ENCODE peak calls at places on chromosome 1, in eight cellular contexts. O, H, C, J, N, F, Z and X are unnamed samples.

GRCh38 chr1:45864124-45864721 is 60.8 kb downstream of the MAST2 start:
- DNase-seq in J (no peak), H (no peak), N (no peak), Z (no peak), O (no peak), C (no peak), F (no peak), X (no peak)

GRCh38 chr1:84758968-84759491 is 68.8 kb upstream of the SSX2IP start:
- DNase-seq in C (no peak), F (no peak), J (peak; percentile 9), Z (peak; percentile 53), H (no peak), N (no peak), O (no peak), X (peak; percentile 34)

GRCh38 chr1:226624526-226624925 is 76.0 kb downstream of the STUM start:
- DNase-seq in C (no peak), J (no peak), O (no peak), H (no peak), Z (peak; percentile 46), F (no peak), N (peak; percentile 21), X (no peak)

GRCh38 chr1:17259233-17259873 is 10.5 kb downstream of the PADI3 start:
- DNase-seq in N (no peak), H (no peak), F (no peak), J (no peak), C (no peak), O (no peak), Z (peak; percentile 63), X (no peak)

GRCh38 chr1:40232444-40232843 is 15.3 kb upstream of the TMCO2 start:
- DNase-seq in F (no peak), C (no peak), O (no peak), H (peak; percentile 17), N (no peak), Z (no peak), J (no peak), X (no peak)

GRCh38 chr1:6280761-6281451 is 20.0 kb upstream of the GPR153 start:
- DNase-seq in H (no peak), O (no peak), F (no peak), N (no peak), Z (no peak), J (no peak), C (no peak), X (no peak)

GRCh38 chr1:42380617-42381423 is at the start of gene RIMKLA:
- DNase-seq in Z (peak; percentile 6), O (peak; percentile 74), J (no peak), N (peak; percentile 50), C (no peak), F (peak; percentile 58), H (no peak), X (peak; percentile 61)

GRCh38 chr1:207897188-207897587 is 13.7 kb downstream of the CD34 start:
- DNase-seq in O (no peak), H (no peak), F (no peak), C (no peak), Z (no peak), N (no peak), J (no peak), X (no peak)

DNA sequence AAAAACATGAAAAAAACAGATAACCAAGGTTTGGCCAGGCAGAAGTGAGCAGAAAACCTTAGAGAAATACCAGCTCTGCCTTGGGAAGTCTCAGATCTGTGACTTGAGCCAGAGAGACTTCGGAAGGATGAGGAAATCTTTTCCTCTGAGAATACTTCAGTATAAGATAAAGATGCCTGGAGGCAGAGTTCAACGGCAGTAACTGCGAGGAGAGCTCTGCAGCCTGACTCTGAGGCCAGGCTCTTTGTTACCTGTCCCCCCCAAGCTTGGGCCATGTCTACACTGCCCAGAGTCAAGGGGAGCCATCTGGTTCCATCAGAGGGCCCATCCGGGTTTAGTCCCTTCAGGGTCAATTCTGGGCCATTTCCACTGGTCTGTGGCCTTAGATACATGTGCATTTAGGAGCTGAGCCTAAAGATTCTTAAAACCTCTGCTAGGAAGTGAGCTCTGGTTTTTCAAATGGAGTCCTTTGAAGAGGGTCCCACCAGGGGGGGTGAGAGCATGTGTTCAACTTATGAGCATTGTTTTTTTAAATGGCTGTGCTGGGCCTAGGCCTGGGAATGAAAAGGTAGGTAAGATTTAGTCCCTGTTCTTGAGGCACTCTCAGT is 8.7 kb downstream of the KIRREL1 start:
- DNase-seq in Z (peak; percentile 51), H (no peak), N (no peak), O (no peak), F (no peak), J (no peak), C (no peak), X (no peak)
- H3K4me1 ChIP-seq in Z (peaks cover 54% of the 10 kb centered on the region), H (no peaks in the 10 kb centered on the region), N (peaks cover 57% of the 10 kb centered on the region), O (no peaks in the 10 kb centered on the region), F (no peaks in the 10 kb centered on the region), J (peaks cover 100% of the 10 kb centered on the region), C (peaks cover 98% of the 10 kb centered on the region), X (peaks cover 52% of the 10 kb centered on the region)

GRCh38 chr1:3705341-3705950 is 46.8 kb upstream of the CCDC27 start:
- DNase-seq in N (no peak), Z (no peak), J (no peak), O (no peak), H (no peak), F (no peak), C (no peak), X (no peak)
- H3K27me3 ChIP-seq in N (no peaks in the 10 kb centered on the region), Z (peaks cover 49% of the 10 kb centered on the region), J (no peaks in the 10 kb centered on the region), O (peaks cover 15% of the 10 kb centered on the region), H (no peaks in the 10 kb centered on the region), F (no peaks in the 10 kb centered on the region), C (no peaks in the 10 kb centered on the region), X (peaks cover 50% of the 10 kb centered on the region)

GRCh38 chr1:230861970-230862595 is 6.2 kb downstream of the C1orf198 start:
- DNase-seq in H (no peak), O (no peak), F (no peak), J (no peak), N (no peak), C (no peak), Z (peak; percentile 89), X (no peak)
- H3K4me1 ChIP-seq in H (no peaks in the 10 kb centered on the region), O (peaks cover 7% of the 10 kb centered on the region), F (no peaks in the 10 kb centered on the region), J (peaks cover 90% of the 10 kb centered on the region), N (peaks cover 52% of the 10 kb centered on the region), C (peaks cover 85% of the 10 kb centered on the region), Z (peaks cover 50% of the 10 kb centered on the region), X (peaks cover 57% of the 10 kb centered on the region)

GRCh38 chr1:53731201-53731600 is 7.8 kb downstream of the GLIS1 start:
- DNase-seq in C (no peak), O (no peak), Z (no peak), H (no peak), J (no peak), N (no peak), F (no peak), X (no peak)
- H3K27me3 ChIP-seq in C (no peaks in the 10 kb centered on the region), O (peaks cover 20% of the 10 kb centered on the region), Z (no peaks in the 10 kb centered on the region), H (no peaks in the 10 kb centered on the region), J (no peaks in the 10 kb centered on the region), N (no peaks in the 10 kb centered on the region), F (no peaks in the 10 kb centered on the region), X (peaks cover 5% of the 10 kb centered on the region)

GRCh38 chr1:23101891-23102688 is 66.6 kb downstream of the LUZP1 start:
- DNase-seq in F (no peak), J (no peak), Z (peak; percentile 82), N (no peak), O (no peak), H (no peak), C (no peak), X (no peak)
- H3K4me1 ChIP-seq in F (peaks cover 9% of the 10 kb centered on the region), J (peaks cover 56% of the 10 kb centered on the region), Z (peaks cover 18% of the 10 kb centered on the region), N (peaks cover 14% of the 10 kb centered on the region), O (peaks cover 17% of the 10 kb centered on the region), H (peaks cover 28% of the 10 kb centered on the region), C (peaks cover 58% of the 10 kb centered on the region), X (peaks cover 49% of the 10 kb centered on the region)

GRCh38 chr1:219459321-219460105 is 153.4 kb downstream of the ZC3H11B start:
- DNase-seq in N (no peak), C (no peak), H (no peak), F (no peak), O (no peak), Z (no peak), J (no peak), X (no peak)
- H3K27me3 ChIP-seq in N (no peaks in the 10 kb centered on the region), C (no peaks in the 10 kb centered on the region), H (no peaks in the 10 kb centered on the region), F (no peaks in the 10 kb centered on the region), O (no peaks in the 10 kb centered on the region), Z (no peaks in the 10 kb centered on the region), J (no peaks in the 10 kb centered on the region), X (no peaks in the 10 kb centered on the region)

GRCh38 chr1:186858923-186859322 is 30.2 kb downstream of the PLA2G4A start:
- DNase-seq in J (no peak), Z (no peak), F (no peak), H (no peak), C (no peak), N (peak; percentile 44), O (no peak), X (no peak)
- H3K4me1 ChIP-seq in J (peaks cover 5% of the 10 kb centered on the region), Z (no peaks in the 10 kb centered on the region), F (no peaks in the 10 kb centered on the region), H (no peaks in the 10 kb centered on the region), C (peaks cover 6% of the 10 kb centered on the region), N (no peaks in the 10 kb centered on the region), O (no peaks in the 10 kb centered on the region), X (no peaks in the 10 kb centered on the region)